ENCODE peak calls at places on chromosomes 1 and 21, in ten cellular contexts. M is mammary epithelial cell, Z is lower leg skin, Q is heart left ventricle, R is Calu3, S is GM13977, I is HFFc6, D is neural progenitor cell, T is HFF-Myc, X is body of pancreas. E is an unnamed sample.
A peak's percentile ranks its signal among the peaks of the same experiment; 100 is the strongest.

GRCh38 chr1:155191904-155192303 is 15.8 kb downstream of the THBS3 start:
- DNase-seq in M (no peak), Z (no peak), Q (peak; percentile 23), R (no peak), S (no peak), I (no peak), D (no peak), T (no peak), X (peak; percentile 64), E (no peak)

GRCh38 chr1:63802109-63802508 is 28.3 kb downstream of the ROR1 start:
- DNase-seq in M (no peak), Z (no peak), Q (no peak), R (no peak), S (no peak), I (no peak), D (no peak), T (no peak), X (no peak), E (no peak)

GRCh38 chr21:17488620-17489019 is 24.2 kb upstream of the CXADR start:
- DNase-seq in M (no peak), Z (no peak), Q (no peak), R (no peak), S (no peak), I (no peak), D (no peak), T (no peak), X (no peak), E (no peak)

GRCh38 chr21:36551731-36552457 is 72.0 kb upstream of the CLDN14 start:
- DNase-seq in M (no peak), Z (no peak), Q (no peak), R (no peak), S (no peak), I (peak; percentile 82), D (no peak), T (peak; percentile 91), X (no peak), E (no peak)

GRCh38 chr1:109927908-109928307 is 17.3 kb downstream of the CSF1 start:
- DNase-seq in M (peak; percentile 37), Z (peak; percentile 93), Q (peak; percentile 90), R (no peak), S (no peak), I (no peak), D (no peak), T (no peak), X (peak; percentile 76), E (peak; percentile 85)

GRCh38 chr1:86155061-86155806 is 1.3 kb downstream of the COL24A1 start:
- DNase-seq in M (no peak), Z (peak; percentile 83), Q (peak; percentile 37), R (no peak), S (peak; percentile 30), I (no peak), D (peak; percentile 61), T (no peak), X (peak; percentile 12), E (no peak)

GRCh38 chr21:34649400-34649799 is 19.4 kb upstream of the CLIC6 start:
- DNase-seq in M (no peak), Z (peak; percentile 4), Q (no peak), R (no peak), S (no peak), I (no peak), D (no peak), T (no peak), X (no peak), E (no peak)

GRCh38 chr1:156419863-156420208 is 50.8 kb downstream of the RHBG start:
- DNase-seq in M (no peak), Z (no peak), Q (no peak), R (no peak), S (peak; percentile 79), I (no peak), D (peak; percentile 68), T (no peak), X (no peak), E (no peak)

GRCh38 chr21:38506606-38507331 is 8.5 kb upstream of the ERG start:
- DNase-seq in M (no peak), Z (no peak), Q (no peak), R (no peak), S (no peak), I (no peak), D (peak; percentile 23), T (no peak), X (no peak), E (no peak)

GRCh38 chr1:230515451-230516145 is 89.5 kb upstream of the PGBD5 start:
- DNase-seq in M (no peak), Z (no peak), Q (no peak), R (no peak), S (no peak), I (no peak), D (peak; percentile 21), T (no peak), X (peak; percentile 49), E (no peak)

GRCh38 chr1:28675921-28676257 is 7.3 kb downstream of the GMEB1 start:
- DNase-seq in M (no peak), Z (no peak), Q (no peak), R (no peak), S (no peak), I (no peak), D (no peak), T (no peak), X (no peak), E (no peak)

GRCh38 chr1:92958203-92958970 is 2.9 kb downstream of the DIPK1A start:
- DNase-seq in M (no peak), Z (no peak), Q (no peak), R (no peak), S (no peak), I (no peak), D (no peak), T (no peak), X (no peak), E (no peak)

GRCh38 chr1:92965003-92965402 is 3.7 kb upstream of the DIPK1A start:
- DNase-seq in M (no peak), Z (no peak), Q (no peak), R (no peak), S (no peak), I (no peak), D (no peak), T (no peak), X (no peak), E (no peak)

GRCh38 chr1:92960395-92961130 is 699 bp downstream of the DIPK1A start:
- DNase-seq in M (peak; percentile 81), Z (peak; percentile 90), Q (peak; percentile 54), R (peak; percentile 64), S (peak; percentile 73), I (peak; percentile 84), D (peak; percentile 68), T (peak; percentile 61), X (peak; percentile 74), E (peak; percentile 86)

GRCh38 chr1:92961896-92962752 is 862 bp upstream of the DIPK1A start:
- DNase-seq in M (peak; percentile 83), Z (peak; percentile 92), Q (peak; percentile 55), R (peak; percentile 18), S (peak; percentile 84), I (peak; percentile 67), D (peak; percentile 49), T (no peak), X (peak; percentile 18), E (no peak)

GRCh38 chr1:92961131-92961895 is at the start of gene DIPK1A:
- DNase-seq in M (peak; percentile 68), Z (peak; percentile 94), Q (peak; percentile 80), R (peak; percentile 80), S (peak; percentile 88), I (peak; percentile 70), D (peak; percentile 96), T (no peak), X (peak; percentile 79), E (peak; percentile 78)
- TF ChIP-seq CTCF in M (no peak), Z (no peak), Q (no peak), R (peak; percentile 25), S (peak; percentile 32), I (no peak), D (peak; percentile 44), T (no peak), X (peak; percentile 16), E (peak; percentile 10)

GRCh38 chr1:13806108-13806507 is 106.1 kb downstream of the PRDM2 start:
- DNase-seq in M (no peak), Z (no peak), Q (no peak), R (no peak), S (no peak), I (no peak), D (no peak), T (no peak), X (no peak), E (no peak)

GRCh38 chr1:13805431-13805830 is 105.4 kb downstream of the PRDM2 start:
- DNase-seq in M (no peak), Z (no peak), Q (no peak), R (no peak), S (no peak), I (no peak), D (no peak), T (no peak), X (no peak), E (no peak)

GRCh38 chr1:13808729-13809131 is 108.7 kb downstream of the PRDM2 start:
- DNase-seq in M (peak; percentile 9), Z (no peak), Q (peak; percentile 60), R (no peak), S (no peak), I (peak; percentile 31), D (peak; percentile 13), T (no peak), X (no peak), E (no peak)

GRCh38 chr1:13809461-13810159 is 109.6 kb downstream of the PRDM2 start:
- DNase-seq in M (no peak), Z (no peak), Q (no peak), R (no peak), S (no peak), I (no peak), D (no peak), T (no peak), X (no peak), E (no peak)

DNA sequence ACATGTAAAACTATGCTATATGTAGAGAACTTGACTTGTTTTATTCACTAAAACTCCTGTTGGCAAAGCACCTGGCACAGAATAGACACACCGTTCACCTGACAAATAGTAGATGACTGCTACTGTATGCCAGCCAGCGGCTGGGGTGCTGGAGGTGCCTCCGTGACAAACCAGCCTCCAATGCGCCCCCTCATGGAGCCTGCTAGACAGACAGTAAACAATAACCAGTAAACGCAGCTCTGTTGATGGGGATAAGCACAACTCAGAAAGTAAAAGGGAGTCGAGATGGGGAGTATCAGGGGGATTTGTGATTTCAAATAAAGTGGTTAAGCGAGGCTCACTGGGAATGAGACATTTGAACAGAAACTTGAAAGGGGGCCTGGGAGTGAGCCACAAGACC is 107.2 kb downstream of the PRDM2 start:
- DNase-seq in M (no peak), Z (no peak), Q (no peak), R (peak; percentile 22), S (no peak), I (peak; percentile 7), D (peak; percentile 75), T (no peak), X (peak; percentile 57), E (no peak)
- TF ChIP-seq CTCF in M (no peak), Z (no peak), Q (peak; percentile 30), R (no peak), S (peak; percentile 36), I (peak; percentile 68), D (peak; percentile 73), T (peak; percentile 50), X (peak; percentile 8), E (no peak)

GRCh38 chr1:89615676-89616598 is 17.0 kb upstream of the LRRC8C start:
- DNase-seq in M (peak; percentile 57), Z (no peak), Q (no peak), R (peak; percentile 19), S (no peak), I (no peak), D (no peak), T (no peak), X (no peak), E (peak; percentile 44)
- TF ChIP-seq CTCF in M (peak; percentile 43), Z (no peak), Q (peak; percentile 29), R (no peak), S (peak; percentile 39), I (peak; percentile 72), D (peak; percentile 34), T (peak; percentile 53), X (no peak), E (peak; percentile 34)

GRCh38 chr1:179026813-179027664 is 1.3 kb downstream of the FAM20B start:
- DNase-seq in M (no peak), Z (no peak), Q (no peak), R (no peak), S (no peak), I (no peak), D (no peak), T (no peak), X (no peak), E (no peak)
- TF ChIP-seq CTCF in M (no peak), Z (no peak), Q (no peak), R (no peak), S (no peak), I (no peak), D (no peak), T (no peak), X (no peak), E (no peak)

E was measured in Peyer's patch.